ENCODE peak calls at places on chromosomes 16 and 17, in five cellular contexts. J is BE2C, Y is prostate gland, Q is cardiac muscle cell, Z is IMR-90. F is an unnamed sample.

GRCh38 chr17:31202968-31203367 is 94.1 kb downstream of the OMG start:
- DNase-seq in Y (no peak), Q (no peak), Z (peak; percentile 38), J (no peak), F (no peak)

GRCh38 chr17:21286771-21287702 is 2.5 kb downstream of the MAP2K3 start:
- DNase-seq in Q (no peak), Z (no peak), Y (no peak), J (no peak), F (no peak)

GRCh38 chr16:80387308-80387921 is 153.4 kb upstream of the DYNLRB2 start:
- DNase-seq in Y (no peak), Q (no peak), J (no peak), Z (no peak), F (no peak)

GRCh38 chr17:59008737-59009136 is 97.9 kb downstream of the TRIM37 start:
- DNase-seq in Z (no peak), Q (no peak), Y (no peak), J (no peak), F (no peak)

GRCh38 chr17:16940116-16940881 is 31.6 kb downstream of the TNFRSF13B start:
- DNase-seq in Y (no peak), Q (no peak), Z (no peak), J (no peak), F (peak; percentile 36)

GRCh38 chr17:62746941-62747340 is 61.2 kb downstream of the MARCHF10 start:
- DNase-seq in J (no peak), Y (no peak), Z (no peak), Q (no peak), F (no peak)

GRCh38 chr17:32567511-32567910 is 80.7 kb downstream of the CDK5R1 start:
- DNase-seq in Q (no peak), Y (no peak), J (no peak), Z (no peak), F (no peak)

GRCh38 chr17:83202002-83203000 is 122.9 kb downstream of the METRNL start:
- DNase-seq in J (peak; percentile 2), Z (no peak), Y (peak; percentile 3), Q (no peak), F (no peak)

GRCh38 chr16:59236804-59237463 is 502.8 kb upstream of the GOT2 start:
- DNase-seq in J (no peak), Q (no peak), Y (no peak), Z (no peak), F (no peak)

GRCh38 chr17:32240745-32241144 is 24.9 kb upstream of the RHBDL3 start:
- DNase-seq in Z (no peak), Y (no peak), Q (peak; percentile 38), J (no peak), F (no peak)

GRCh38 chr17:18181358-18181757 is 2.3 kb upstream of the ALKBH5 start:
- DNase-seq in J (no peak), Z (peak; percentile 29), Q (no peak), Y (no peak), F (no peak)

GRCh38 chr16:30995927-30996323 is 10.9 kb downstream of the HSD3B7 start:
- DNase-seq in Z (no peak), Q (no peak), J (no peak), Y (no peak), F (no peak)

GRCh38 chr16:73323880-73324279 is 276.0 kb upstream of the ZFHX3 start:
- DNase-seq in Y (peak; percentile 6), J (no peak), Z (no peak), Q (no peak), F (no peak)

GRCh38 chr17:29078183-29079045 is 35.5 kb downstream of the PIPOX start:
- DNase-seq in Y (no peak), Q (peak; percentile 13), J (no peak), Z (peak; percentile 15), F (no peak)

GRCh38 chr16:67111951-67112444 is 2.3 kb downstream of the PHAF1 start:
- DNase-seq in J (no peak), Q (no peak), Y (no peak), Z (no peak), F (no peak)

GRCh38 chr16:67110136-67110847 is 551 bp downstream of the PHAF1 start:
- DNase-seq in Q (no peak), J (no peak), Y (no peak), Z (no peak), F (no peak)

GRCh38 chr16:67114793-67115192 is 5.1 kb downstream of the PHAF1 start:
- DNase-seq in Y (no peak), Z (peak; percentile 72), J (no peak), Q (no peak), F (no peak)

GRCh38 chr16:67115649-67116048 is 5.9 kb downstream of the PHAF1 start:
- DNase-seq in Z (peak; percentile 95), Q (peak; percentile 44), Y (no peak), J (no peak), F (no peak)

DNA sequence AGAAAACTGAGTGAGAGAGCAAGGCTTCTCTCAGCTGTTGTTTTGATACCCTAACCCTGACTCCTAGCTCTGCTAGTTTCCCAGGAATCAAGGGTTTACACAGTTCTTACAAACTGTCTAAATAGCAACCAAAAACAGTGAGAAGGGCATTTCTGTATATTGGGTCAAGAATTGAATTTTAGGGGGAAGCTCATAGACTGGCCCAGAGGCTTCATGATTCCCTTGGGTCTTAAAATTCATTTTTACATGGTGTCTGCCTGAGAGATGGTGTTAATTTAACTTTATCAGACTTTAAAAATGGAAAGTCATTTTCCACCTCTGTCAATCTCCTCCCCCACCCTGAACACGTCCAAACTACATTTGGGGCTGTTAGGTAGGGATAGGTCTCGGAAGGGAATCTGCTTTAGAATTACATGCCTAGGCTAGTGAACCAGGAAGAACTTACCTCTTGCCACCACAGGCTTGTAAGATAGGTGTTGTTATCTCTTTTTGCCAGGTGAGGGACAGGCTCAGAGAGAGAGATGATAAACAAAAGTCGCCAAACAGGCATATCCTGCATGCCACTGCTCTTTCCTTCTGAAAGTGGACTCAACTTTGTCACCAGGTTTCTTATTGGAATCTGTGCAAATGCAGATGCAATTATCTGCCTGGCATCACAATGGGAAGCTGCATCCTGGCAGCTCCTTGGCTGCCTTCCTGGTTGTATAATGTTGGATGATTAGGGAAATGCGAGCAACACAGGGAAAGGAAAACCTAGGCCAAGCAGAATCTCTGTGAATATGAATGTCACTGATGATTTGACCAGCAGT is 3.1 kb downstream of the PHAF1 start:
- DNase-seq in Q (no peak), J (no peak), Y (peak; percentile 64), Z (no peak), F (no peak)
- TF ChIP-seq CTCF in Q (no peak), J (no peak), Y (no peak), Z (no peak), F (no peak)

DNA sequence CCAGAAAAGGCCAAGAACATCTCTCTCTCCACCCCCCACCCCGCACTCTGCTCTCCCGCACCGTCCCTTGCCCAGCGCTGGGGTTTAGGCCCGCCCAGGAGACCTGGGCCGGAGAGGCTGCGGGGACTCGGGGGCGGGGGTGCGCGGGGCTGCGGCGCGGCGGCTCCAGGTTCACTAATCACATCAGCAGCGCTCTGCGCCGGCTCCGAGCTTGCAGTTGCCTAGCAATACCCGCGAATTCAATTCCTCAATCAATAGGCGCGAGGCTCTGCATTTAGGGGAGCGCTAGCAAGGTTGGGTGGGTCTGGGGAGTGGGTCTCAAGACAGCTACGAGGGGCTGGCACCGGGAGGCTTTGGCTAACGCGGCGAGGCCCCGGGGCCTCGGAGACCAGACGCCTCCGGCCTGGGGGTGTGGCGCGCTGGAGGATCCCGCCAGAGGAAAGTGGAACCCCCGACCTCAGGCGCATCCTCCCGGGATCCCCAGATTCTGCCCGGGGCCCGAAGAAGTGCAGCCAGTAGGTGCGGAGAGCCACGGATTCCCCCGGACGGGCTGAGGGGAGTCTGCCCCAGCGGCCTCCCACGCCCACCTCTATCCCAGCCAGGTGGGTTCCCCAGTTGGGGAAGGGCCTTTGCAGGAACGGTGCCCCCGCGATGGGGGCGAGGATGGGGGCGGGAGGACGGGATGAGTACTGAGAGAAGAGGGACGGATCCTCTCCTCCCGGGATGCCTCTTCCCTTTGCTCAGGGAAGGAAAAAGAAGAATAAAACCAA is 5.3 kb downstream of the CBX8 start:
- DNase-seq in J (no peak), Y (no peak), Q (no peak), Z (no peak), F (no peak)
- H3K4me3 ChIP-seq in J (no peak overlapping the region), Y (no peak overlapping the region), Q (no peak overlapping the region), Z (no peak overlapping the region), F (peak overlapping the region; percentile 27)

DNA sequence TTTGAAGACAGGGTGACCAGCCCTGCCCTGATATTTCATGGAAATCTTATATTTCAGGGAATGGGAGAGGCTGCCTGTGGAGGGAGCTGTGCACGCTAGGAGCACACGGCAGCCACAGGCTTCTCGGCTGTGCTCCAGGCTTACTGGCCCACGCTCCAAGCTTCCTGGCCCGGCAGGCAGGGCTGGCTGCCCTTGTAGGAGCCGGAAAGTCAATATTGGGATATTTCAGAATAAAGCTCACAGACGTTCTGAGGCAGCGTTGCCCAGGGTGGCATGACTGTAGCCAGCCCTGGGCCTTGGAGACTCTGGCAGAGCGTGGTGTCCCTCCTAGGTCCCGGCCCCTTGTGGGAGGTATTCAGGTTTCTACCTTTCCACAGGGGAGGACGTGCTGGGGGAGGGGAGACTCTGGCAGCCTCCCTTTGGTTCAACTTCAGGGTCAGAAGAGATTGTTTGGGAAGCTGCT is 95.6 kb downstream of the NPIPB11 start:
- DNase-seq in Z (no peak), Y (peak; percentile 37), Q (no peak), J (no peak), F (no peak)
- TF ChIP-seq CTCF in Z (no peak), Y (no peak), Q (no peak), J (no peak), F (no peak)

GRCh38 chr17:64095144-64095882 is 34.6 kb downstream of the ERN1 start:
- DNase-seq in Z (no peak), J (no peak), Y (no peak), Q (no peak), F (no peak)
- H3K4me3 ChIP-seq in Z (no peak overlapping the region), J (no peak overlapping the region), Y (no peak overlapping the region), Q (no peak overlapping the region), F (no peak overlapping the region)

DNA sequence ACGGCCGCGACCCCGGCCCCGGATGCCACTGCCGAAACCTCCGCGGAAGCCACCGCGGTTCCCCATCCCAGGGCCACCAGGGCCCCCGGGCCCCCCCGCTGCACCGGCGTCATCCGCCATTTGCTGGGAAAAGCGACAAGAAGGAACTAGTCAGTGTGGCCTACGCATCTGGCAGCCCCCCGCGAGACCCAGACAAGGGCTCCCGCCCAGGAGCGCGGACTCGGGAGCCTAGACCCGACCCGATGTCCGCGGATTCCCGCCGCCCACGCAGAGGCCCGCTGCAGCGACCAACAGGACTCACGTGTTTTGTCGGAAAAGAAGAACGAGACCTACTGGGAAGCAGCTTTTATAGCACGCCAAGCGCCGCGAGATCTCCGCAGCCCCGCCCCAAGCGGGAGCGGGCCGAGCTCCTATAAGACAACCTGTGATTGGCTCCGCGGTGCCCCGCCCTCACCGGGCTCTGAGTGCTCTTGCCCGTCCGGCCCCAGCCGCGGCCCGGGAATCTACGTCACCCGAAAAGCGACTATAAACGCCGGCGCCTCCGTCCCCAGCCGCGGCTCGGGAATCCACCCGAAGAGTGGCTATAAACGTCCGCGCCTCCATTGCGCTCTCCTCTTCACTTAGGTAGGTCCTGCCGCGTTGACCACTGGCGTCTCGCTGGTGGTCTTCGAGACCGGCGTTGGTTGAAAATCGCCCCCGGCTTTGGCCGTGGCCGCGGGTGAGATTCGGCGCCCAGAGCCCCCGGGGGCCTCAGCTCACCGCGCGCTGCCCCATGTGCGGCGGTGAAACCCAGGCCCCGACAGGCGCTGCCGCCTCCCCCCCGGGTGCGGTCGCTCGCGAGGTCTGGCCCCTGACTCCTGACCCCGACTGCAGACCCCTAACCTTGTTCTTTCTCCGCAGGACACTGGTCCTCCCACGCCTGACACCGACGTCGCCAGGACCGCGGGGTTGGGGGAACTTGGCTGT is at the start of gene RPS2:
- DNase-seq in Q (peak; percentile 99), J (peak; percentile 100), Z (peak; percentile 98), Y (peak; percentile 100), F (peak; percentile 92)
- TF ChIP-seq CTCF in Q (no peak), J (no peak), Z (no peak), Y (no peak), F (no peak)

F was measured in CD8-positive, alpha-beta T cell.